ENCODE peak calls at places on chromosomes 12 and 14, in nine cellular contexts. J is thoracic aorta, E is DND-41, K is fibroblast of lung, V is Peyer's patch, S is astrocyte, H is prostate gland, M is gastrocnemius medialis, B is tibial nerve. L is an unnamed sample.

GRCh38 chr12:132638541-132639408 is 20.2 kb downstream of the P2RX2 start:
- DNase-seq in K (peak; percentile 82), S (peak; percentile 15), B (peak; percentile 33), V (no peak), J (no peak), M (no peak), E (peak; percentile 39), H (no peak), L (peak; percentile 74)

GRCh38 chr12:49838973-49839633 is 3.8 kb downstream of the BCDIN3D start:
- DNase-seq in E (peak; percentile 65), B (no peak), H (no peak), S (no peak), V (no peak), M (no peak), K (peak; percentile 60), J (no peak), L (peak; percentile 70)

GRCh38 chr12:14313379-14313778 is 52.1 kb upstream of the ATF7IP start:
- DNase-seq in J (no peak), H (no peak), B (no peak), S (no peak), V (no peak), K (no peak), E (no peak), M (no peak), L (no peak)

GRCh38 chr12:40224439-40225291 is at the start of gene LRRK2:
- DNase-seq in K (peak; percentile 65), S (peak; percentile 65), H (peak; percentile 68), B (peak; percentile 69), M (peak; percentile 53), V (peak; percentile 68), J (peak; percentile 45), E (no peak), L (peak; percentile 73)

GRCh38 chr12:110998165-110998564 is 77.8 kb upstream of the MYL2 start:
- DNase-seq in E (no peak), B (no peak), J (no peak), H (no peak), K (peak; percentile 4), S (no peak), V (no peak), M (no peak), L (peak; percentile 1)

GRCh38 chr14:54686871-54687749 is 120.2 kb downstream of the SAMD4A start:
- DNase-seq in J (no peak), S (no peak), K (peak; percentile 43), B (no peak), E (no peak), M (peak; percentile 61), V (no peak), H (no peak), L (no peak)

GRCh38 chr12:112665971-112666370 is 125.6 kb upstream of the RPH3A start:
- DNase-seq in B (no peak), K (no peak), M (no peak), H (no peak), S (no peak), J (no peak), E (no peak), V (no peak), L (no peak)

GRCh38 chr12:116615141-116615861 is 56.1 kb downstream of the MAP1LC3B2 start:
- DNase-seq in K (no peak), J (no peak), B (no peak), E (no peak), S (no peak), V (no peak), H (no peak), M (no peak), L (no peak)

GRCh38 chr12:49827351-49828099 is 688 bp downstream of the NCKAP5L start:
- DNase-seq in V (no peak), H (peak; percentile 17), S (peak; percentile 40), M (peak; percentile 29), B (peak; percentile 35), J (no peak), E (peak; percentile 86), K (peak; percentile 68), L (peak; percentile 87)

GRCh38 chr12:65237153-65237552 is 41.3 kb upstream of the MSRB3 start:
- DNase-seq in H (no peak), K (no peak), J (no peak), E (no peak), S (no peak), V (no peak), B (no peak), M (no peak), L (no peak)

GRCh38 chr12:130961921-130962326 is 8.2 kb downstream of the ADGRD1 start:
- DNase-seq in E (no peak), V (no peak), B (no peak), J (no peak), S (no peak), M (peak; percentile 42), H (no peak), K (no peak), L (no peak)

GRCh38 chr12:66210840-66211239 is 21.8 kb downstream of the IRAK3 start:
- DNase-seq in B (no peak), K (no peak), V (no peak), J (no peak), S (no peak), H (no peak), E (no peak), M (no peak), L (no peak)

GRCh38 chr12:57456145-57456700 is 1.1 kb downstream of the INHBE start:
- DNase-seq in S (no peak), V (no peak), E (peak; percentile 66), J (no peak), H (peak; percentile 25), K (peak; percentile 37), M (no peak), B (no peak), L (peak; percentile 54)
- H3K36me3 ChIP-seq in S (no peaks in the 10 kb centered on the region), V (no peaks in the 10 kb centered on the region), E (no peaks in the 10 kb centered on the region), J (no peaks in the 10 kb centered on the region), H (no peaks in the 10 kb centered on the region), K (no peaks in the 10 kb centered on the region), M (no peaks in the 10 kb centered on the region), B (no peaks in the 10 kb centered on the region), L (no peaks in the 10 kb centered on the region)

DNA sequence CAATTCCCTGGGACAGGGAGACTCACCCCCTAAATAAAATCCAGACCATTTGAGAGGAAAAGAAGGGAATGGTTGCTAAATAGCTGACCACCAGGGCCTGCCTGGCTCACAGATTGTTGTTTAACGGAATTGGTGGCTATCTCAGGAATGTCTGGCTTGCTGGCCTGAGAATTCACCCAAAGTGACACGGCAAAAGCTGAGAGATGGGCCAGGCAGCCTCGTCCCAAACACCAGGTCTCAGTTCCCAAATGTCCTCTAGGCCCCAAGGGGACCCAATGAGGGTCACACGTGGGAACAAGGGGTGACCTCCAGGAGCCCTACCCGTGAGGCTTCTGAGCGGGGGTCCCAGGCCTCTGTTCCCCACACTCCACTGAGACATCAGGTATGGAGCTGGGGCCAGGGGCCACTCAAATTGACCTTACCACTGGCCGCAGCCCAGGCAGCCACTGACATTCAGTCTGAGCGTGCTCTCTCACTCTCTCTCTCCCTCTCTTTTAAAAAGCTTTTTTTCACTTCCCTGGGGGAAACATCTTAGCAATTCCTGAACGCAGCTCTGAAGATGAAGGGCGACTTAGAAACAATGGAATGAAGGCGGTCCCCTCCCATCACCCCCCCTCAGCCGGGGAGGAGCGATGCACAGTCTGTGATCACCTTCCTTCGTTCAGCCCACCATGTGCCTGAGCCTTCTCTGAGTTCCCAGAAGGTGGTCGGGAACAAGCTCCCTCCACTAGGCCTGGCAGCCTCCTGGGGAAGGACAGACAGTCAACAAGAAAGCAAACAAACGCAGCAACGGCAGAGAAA is 131.2 kb downstream of the SCARB1 start:
- DNase-seq in B (no peak), H (no peak), S (peak; percentile 75), K (no peak), V (no peak), J (no peak), E (no peak), M (no peak), L (peak; percentile 75)
- H3K4me1 ChIP-seq in B (peaks cover 3% of the 10 kb centered on the region), H (peaks cover 8% of the 10 kb centered on the region), S (peaks cover 31% of the 10 kb centered on the region), K (peaks cover 4% of the 10 kb centered on the region), V (no peaks in the 10 kb centered on the region), J (peaks cover 33% of the 10 kb centered on the region), E (no peaks in the 10 kb centered on the region), M (peaks cover 8% of the 10 kb centered on the region), L (peaks cover 7% of the 10 kb centered on the region)

GRCh38 chr14:105385322-105385637 is 13.1 kb upstream of the TEX22 start:
- DNase-seq in K (no peak), B (no peak), S (no peak), M (no peak), H (no peak), J (no peak), V (no peak), E (no peak), L (no peak)

GRCh38 chr14:105388110-105388951 is 10.0 kb upstream of the TEX22 start:
- DNase-seq in H (no peak), J (no peak), V (no peak), B (no peak), K (no peak), E (no peak), M (no peak), S (no peak), L (no peak)

GRCh38 chr14:105387530-105387922 is 10.8 kb upstream of the TEX22 start:
- DNase-seq in H (no peak), M (no peak), J (no peak), E (no peak), S (no peak), B (no peak), K (no peak), V (no peak), L (no peak)

GRCh38 chr14:105385698-105386365 is 12.5 kb upstream of the TEX22 start:
- DNase-seq in E (no peak), K (no peak), M (no peak), B (no peak), S (no peak), V (no peak), J (no peak), H (no peak), L (no peak)

DNA sequence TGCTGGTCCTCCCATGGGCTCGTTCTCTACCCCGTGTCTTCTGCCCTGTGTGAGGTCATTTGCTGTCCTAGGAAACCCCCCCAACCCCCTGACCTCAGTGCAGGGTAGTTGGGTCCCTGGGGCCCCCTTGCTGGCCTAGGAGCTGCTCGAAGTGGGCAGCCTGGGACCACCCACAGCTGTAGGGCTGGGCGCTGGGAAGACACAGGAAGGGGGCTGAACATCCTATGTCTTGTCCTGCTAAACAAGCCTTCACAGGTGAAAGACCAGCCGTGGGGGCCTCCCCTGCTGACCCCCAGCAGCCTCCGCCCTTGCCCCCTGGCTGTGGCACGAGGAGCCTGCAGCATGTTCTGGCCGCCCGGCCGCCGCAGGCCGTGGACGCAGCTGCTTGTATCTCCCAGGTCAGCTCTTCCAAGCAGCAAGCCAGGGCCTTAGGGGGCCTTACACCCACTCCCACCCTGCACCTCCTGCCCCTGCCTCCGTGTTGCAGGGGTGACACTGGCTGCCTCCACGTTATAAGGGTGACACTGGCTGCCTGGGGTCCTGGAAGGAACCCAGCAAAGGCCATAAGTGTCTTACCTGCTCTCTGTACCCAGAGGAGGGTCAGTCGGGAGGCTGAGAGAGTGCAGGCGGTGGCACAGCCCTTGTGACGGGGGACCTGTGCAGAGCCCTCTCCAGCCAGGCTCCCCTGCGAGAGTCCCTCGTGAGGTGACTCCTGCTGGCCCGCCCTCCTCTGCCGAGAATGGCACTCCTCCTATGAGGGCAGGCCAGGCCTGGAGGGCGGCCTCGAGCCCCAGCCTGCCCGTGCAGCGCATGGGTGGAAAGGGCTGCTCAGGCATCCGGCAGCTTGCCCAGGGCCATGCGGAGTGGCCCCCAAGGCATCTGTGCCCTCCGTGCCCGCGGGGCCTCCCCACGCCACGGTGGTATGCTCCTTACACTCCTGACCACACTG is 11.5 kb upstream of the TEX22 start:
- DNase-seq in V (no peak), J (no peak), S (no peak), K (no peak), H (no peak), M (no peak), E (no peak), B (no peak), L (no peak)
- TF ChIP-seq CTCF in V (no peak), J (no peak), S (no peak), K (no peak), H (no peak), M (no peak), E (no peak), B (no peak), L (no peak)

GRCh38 chr14:102711946-102712345 is 65.3 kb upstream of the TRAF3 start:
- DNase-seq in B (no peak), S (no peak), H (no peak), V (no peak), J (no peak), K (no peak), E (no peak), M (no peak), L (no peak)
- H3K36me3 ChIP-seq in B (peaks cover 42% of the 10 kb centered on the region), S (peaks cover 8% of the 10 kb centered on the region), H (no peaks in the 10 kb centered on the region), V (no peaks in the 10 kb centered on the region), J (peaks cover 8% of the 10 kb centered on the region), K (no peaks in the 10 kb centered on the region), E (peaks cover 52% of the 10 kb centered on the region), M (no peaks in the 10 kb centered on the region), L (peaks cover 25% of the 10 kb centered on the region)

L was measured in cardiac muscle cell.